ENCODE peak calls at places on chromosomes 16 and 17, in seven cellular contexts. Z is RWPE1; Q is PC-3; Y is CD4-positive, CD25-positive, alpha-beta regulatory T cell; V is GM12878; U is tibial artery; K is CD8-positive, alpha-beta memory T cell. S is an unnamed sample.

GRCh38 chr17:60231691-60232090 is 81.9 kb downstream of the CA4 start:
- DNase-seq in V (no peak), U (no peak), Y (no peak), Z (no peak), K (no peak), Q (no peak), S (no peak)

GRCh38 chr17:35214631-35215273 is 20.6 kb upstream of the SLC35G3 start:
- DNase-seq in Q (no peak), Y (peak; percentile 66), K (no peak), Z (no peak), U (no peak), V (peak; percentile 8), S (no peak)

GRCh38 chr16:64997121-64997520 is 124.7 kb downstream of the CDH11 start:
- DNase-seq in K (no peak), Q (no peak), Z (no peak), U (no peak), V (no peak), Y (no peak), S (no peak)

GRCh38 chr16:81585785-81586184 is 141.2 kb downstream of the CMIP start:
- DNase-seq in Y (no peak), Q (peak; percentile 25), V (no peak), U (no peak), Z (no peak), K (no peak), S (no peak)

GRCh38 chr17:19338031-19338990 is 24.2 kb downstream of the B9D1 start:
- DNase-seq in Z (no peak), U (no peak), Y (peak; percentile 65), V (no peak), K (peak; percentile 74), Q (peak; percentile 65), S (no peak)

GRCh38 chr16:88487124-88487432 is 34.0 kb downstream of the ZFPM1 start:
- DNase-seq in Y (no peak), V (no peak), Z (no peak), K (no peak), U (no peak), Q (no peak), S (no peak)

GRCh38 chr17:39517224-39517623 is 55.9 kb downstream of the CDK12 start:
- DNase-seq in U (no peak), Z (no peak), V (no peak), Y (no peak), Q (no peak), K (no peak), S (no peak)

GRCh38 chr17:32452281-32452680 is 8.0 kb downstream of the PSMD11 start:
- DNase-seq in V (no peak), K (no peak), Z (no peak), Q (no peak), Y (no peak), U (no peak), S (no peak)

GRCh38 chr17:78665952-78666920 is 89.0 kb upstream of the DNAH17 start:
- DNase-seq in Q (peak; percentile 10), Z (no peak), U (peak; percentile 51), Y (peak; percentile 36), V (no peak), K (peak; percentile 61), S (no peak)

GRCh38 chr17:2796164-2797140 is at the start of gene RAP1GAP2:
- DNase-seq in K (peak; percentile 85), V (no peak), Q (no peak), Y (peak; percentile 81), Z (no peak), U (peak; percentile 73), S (no peak)

GRCh38 chr16:66872927-66873684 is 7.2 kb upstream of the PDP2 start:
- DNase-seq in Y (peak; percentile 80), Q (peak; percentile 98), U (peak; percentile 88), Z (peak; percentile 86), K (peak; percentile 91), V (peak; percentile 95), S (peak; percentile 75)

GRCh38 chr16:23316634-23317265 is 14.6 kb downstream of the SCNN1B start:
- DNase-seq in K (no peak), V (no peak), Z (no peak), Y (no peak), U (no peak), Q (no peak), S (no peak)

GRCh38 chr16:79838860-79839259 is 238.3 kb upstream of the MAF start:
- DNase-seq in K (no peak), U (no peak), Q (no peak), Z (no peak), V (no peak), Y (no peak), S (peak; percentile 1)

GRCh38 chr17:6066183-6066948 is 3.8 kb upstream of the WSCD1 start:
- DNase-seq in Z (no peak), U (no peak), V (no peak), Q (peak; percentile 70), Y (no peak), K (no peak), S (no peak)

GRCh38 chr17:27995554-27995953 is 46.9 kb upstream of the NLK start:
- DNase-seq in Z (no peak), K (no peak), U (no peak), V (no peak), Q (no peak), Y (no peak), S (no peak)

GRCh38 chr16:66849021-66849420 is 4.8 kb downstream of the CA7 start:
- DNase-seq in V (no peak), K (no peak), Z (no peak), U (no peak), Q (no peak), Y (no peak), S (no peak)

GRCh38 chr17:81422776-81423697 is 27.8 kb downstream of the BAHCC1 start:
- DNase-seq in V (no peak), U (peak; percentile 86), Z (peak; percentile 93), Q (peak; percentile 93), K (no peak), Y (no peak), S (no peak)

GRCh38 chr17:72502111-72502939 is 381.5 kb downstream of the SOX9 start:
- DNase-seq in K (no peak), Y (no peak), Q (no peak), U (no peak), V (no peak), Z (no peak), S (no peak)

GRCh38 chr17:3804503-3804931 is 3.5 kb upstream of the ITGAE start:
- DNase-seq in Z (no peak), U (no peak), V (peak; percentile 63), Y (no peak), Q (no peak), K (no peak), S (no peak)

GRCh38 chr17:1492249-1493206 is at the start of gene MYO1C:
- DNase-seq in Z (no peak), V (no peak), Q (peak; percentile 47), K (no peak), Y (no peak), U (no peak), S (no peak)

GRCh38 chr17:1491406-1492248 is 859 bp downstream of the MYO1C start:
- DNase-seq in K (no peak), V (no peak), Y (peak; percentile 33), U (peak; percentile 47), Z (peak; percentile 75), Q (peak; percentile 52), S (peak; percentile 23)

GRCh38 chr17:1493291-1493980 is 950 bp upstream of the MYO1C start:
- DNase-seq in V (no peak), K (no peak), U (peak; percentile 51), Z (no peak), Q (no peak), Y (no peak), S (no peak)

GRCh38 chr17:1488826-1489275 is 3.6 kb downstream of the MYO1C start:
- DNase-seq in V (no peak), Z (no peak), Y (no peak), Q (no peak), U (no peak), K (no peak), S (no peak)

GRCh38 chr17:1490643-1491405 is 1.7 kb downstream of the MYO1C start:
- DNase-seq in V (no peak), U (peak; percentile 48), K (peak; percentile 75), Y (peak; percentile 50), Z (peak; percentile 63), Q (peak; percentile 46), S (no peak)
- H3K27ac ChIP-seq in V (peak overlapping the region; percentile 35), U (peak overlapping the region; percentile 99), K (peak overlapping the region; percentile 24), Y (peak overlapping the region; percentile 63), Z (peak overlapping the region; percentile 97), Q (no peak overlapping the region), S (peak overlapping the region; percentile 16)

GRCh38 chr17:62705781-62706597 is 78.5 kb downstream of the MRC2 start:
- DNase-seq in Z (no peak), V (no peak), Q (no peak), K (no peak), Y (no peak), U (no peak), S (peak; percentile 46)
- H3K27ac ChIP-seq in Z (peak overlapping the region; percentile 96), V (no peak overlapping the region), Q (no peak overlapping the region), K (no peak overlapping the region), Y (no peak overlapping the region), U (no peak overlapping the region), S (peak overlapping the region; percentile 91)

DNA sequence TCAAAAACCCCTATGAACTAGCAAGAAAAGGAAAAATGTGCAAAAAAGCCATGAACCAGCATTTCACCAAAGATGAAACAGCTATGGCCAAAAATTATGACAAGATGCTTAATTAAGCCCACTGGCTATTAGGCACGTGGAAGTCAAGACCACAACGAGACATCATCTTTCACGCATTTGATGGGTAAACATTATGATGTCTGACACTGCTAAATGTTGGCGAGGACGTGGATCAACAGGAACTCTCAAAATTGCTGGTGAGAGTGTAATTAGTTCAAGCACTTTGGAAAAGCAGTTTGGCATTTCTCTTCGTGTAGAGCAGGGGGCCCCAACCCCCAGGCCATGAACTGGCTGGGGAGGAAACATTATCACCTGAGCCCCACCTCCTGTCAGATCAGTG is 39.6 kb upstream of the ADGRG1 start:
- DNase-seq in Z (no peak), K (no peak), Q (no peak), U (no peak), V (no peak), Y (no peak), S (no peak)
- H3K27ac ChIP-seq in Z (no peak overlapping the region), K (no peak overlapping the region), Q (no peak overlapping the region), U (no peak overlapping the region), V (no peak overlapping the region), Y (no peak overlapping the region), S (no peak overlapping the region)

GRCh38 chr16:1947369-1947670 is 4.3 kb upstream of the MSRB1 start:
- DNase-seq in U (no peak), Z (no peak), K (no peak), Y (no peak), V (no peak), Q (no peak), S (no peak)

GRCh38 chr16:1950559-1950958 is 3.9 kb downstream of the RPL3L start:
- DNase-seq in Y (no peak), Q (no peak), Z (no peak), U (no peak), K (no peak), V (no peak), S (no peak)

GRCh38 chr16:1946495-1947368 is 3.7 kb upstream of the MSRB1 start:
- DNase-seq in V (no peak), Z (no peak), Y (no peak), K (no peak), Q (no peak), U (no peak), S (no peak)

GRCh38 chr16:1949507-1949906 is 5.0 kb downstream of the RPL3L start:
- DNase-seq in K (no peak), Q (no peak), V (no peak), Y (no peak), Z (no peak), U (no peak), S (no peak)

DNA sequence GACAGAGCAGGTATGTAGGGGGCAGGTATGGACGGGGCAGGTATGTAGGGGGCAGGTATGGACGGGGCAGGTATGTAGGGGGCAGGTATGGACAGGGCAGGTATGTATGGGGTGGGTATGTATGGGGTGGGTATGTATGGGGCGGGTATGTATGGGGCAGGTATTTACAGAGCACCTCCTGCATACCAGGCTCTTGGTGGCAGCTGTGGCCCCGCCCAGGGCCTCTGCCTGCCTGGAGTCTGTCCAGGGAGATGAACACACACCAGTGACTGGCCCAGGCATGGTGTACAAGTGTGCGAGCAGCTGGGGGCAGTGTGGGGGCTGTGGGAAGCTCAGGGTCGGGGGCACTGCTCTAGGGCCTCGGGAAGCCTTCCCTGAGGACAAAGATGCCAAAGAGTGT is 4.4 kb downstream of the RPL3L start:
- DNase-seq in Z (no peak), K (no peak), V (no peak), U (no peak), Q (no peak), Y (no peak), S (no peak)
- H3K27ac ChIP-seq in Z (peak overlapping the region; percentile 45), K (no peak overlapping the region), V (no peak overlapping the region), U (no peak overlapping the region), Q (no peak overlapping the region), Y (no peak overlapping the region), S (no peak overlapping the region)